ENCODE peak calls at places on chromosomes 7 and 10, in six cellular contexts. One of them, this sample, is unnamed.

GRCh38 chr7:138595454-138595853 is 105.7 kb downstream of the SVOPL start:
- DNase-seq in GM20000: no peak
- DNase-seq in fibroblast of mammary gland: no peak
- DNase-seq in OCI-LY7: no peak
- DNase-seq in B cell: no peak
- DNase-seq in dorsolateral prefrontal cortex: no peak
- DNase-seq in this sample: no peak

GRCh38 chr7:154627571-154628290 is 375.2 kb downstream of the PAXIP1 start:
- DNase-seq in fibroblast of mammary gland: no peak
- DNase-seq in dorsolateral prefrontal cortex: no peak
- DNase-seq in B cell: no peak
- DNase-seq in GM20000: no peak
- DNase-seq in OCI-LY7: no peak
- DNase-seq in this sample: no peak

GRCh38 chr7:37289347-37289746 is 159.3 kb downstream of the ELMO1 start:
- DNase-seq in dorsolateral prefrontal cortex: no peak
- DNase-seq in GM20000: no peak
- DNase-seq in fibroblast of mammary gland: no peak
- DNase-seq in OCI-LY7: no peak
- DNase-seq in B cell: no peak
- DNase-seq in this sample: no peak

GRCh38 chr7:101924171-101924570 is 106.7 kb downstream of the CUX1 start:
- DNase-seq in dorsolateral prefrontal cortex: no peak
- DNase-seq in OCI-LY7: no peak
- DNase-seq in GM20000: no peak
- DNase-seq in fibroblast of mammary gland: peak
- DNase-seq in B cell: no peak
- DNase-seq in this sample: peak

GRCh38 chr7:143487566-143487965 is 9.9 kb downstream of the TAS2R41 start:
- DNase-seq in B cell: no peak
- DNase-seq in GM20000: no peak
- DNase-seq in OCI-LY7: no peak
- DNase-seq in fibroblast of mammary gland: peak
- DNase-seq in dorsolateral prefrontal cortex: no peak
- DNase-seq in this sample: no peak

GRCh38 chr10:91381562-91381923 is 28.6 kb upstream of the HECTD2 start:
- DNase-seq in fibroblast of mammary gland: no peak
- DNase-seq in B cell: no peak
- DNase-seq in OCI-LY7: no peak
- DNase-seq in GM20000: no peak
- DNase-seq in dorsolateral prefrontal cortex: no peak
- DNase-seq in this sample: peak

GRCh38 chr10:14009315-14010082 is 321.2 kb downstream of the FRMD4A start:
- DNase-seq in OCI-LY7: no peak
- DNase-seq in B cell: no peak
- DNase-seq in dorsolateral prefrontal cortex: no peak
- DNase-seq in GM20000: peak
- DNase-seq in fibroblast of mammary gland: peak
- DNase-seq in this sample: peak

GRCh38 chr10:95374597-95375209 is 83.9 kb upstream of the PDLIM1 start:
- DNase-seq in OCI-LY7: peak
- DNase-seq in B cell: no peak
- DNase-seq in GM20000: peak
- DNase-seq in dorsolateral prefrontal cortex: peak
- DNase-seq in fibroblast of mammary gland: peak
- DNase-seq in this sample: peak

GRCh38 chr7:3399858-3400257 is 98.8 kb downstream of the SDK1 start:
- DNase-seq in OCI-LY7: peak
- DNase-seq in fibroblast of mammary gland: peak
- DNase-seq in B cell: no peak
- DNase-seq in GM20000: no peak
- DNase-seq in dorsolateral prefrontal cortex: no peak
- DNase-seq in this sample: peak

GRCh38 chr7:35975851-35976454 is 175.1 kb downstream of the SEPTIN7 start:
- DNase-seq in fibroblast of mammary gland: peak
- DNase-seq in GM20000: peak
- DNase-seq in dorsolateral prefrontal cortex: no peak
- DNase-seq in OCI-LY7: peak
- DNase-seq in B cell: peak
- DNase-seq in this sample: peak

GRCh38 chr10:3699896-3700295 is 85.1 kb downstream of the KLF6 start:
- DNase-seq in fibroblast of mammary gland: no peak
- DNase-seq in B cell: no peak
- DNase-seq in GM20000: no peak
- DNase-seq in OCI-LY7: no peak
- DNase-seq in dorsolateral prefrontal cortex: no peak
- DNase-seq in this sample: no peak

GRCh38 chr7:27897001-27897400 is 157.0 kb downstream of the TAX1BP1 start:
- DNase-seq in OCI-LY7: no peak
- DNase-seq in dorsolateral prefrontal cortex: no peak
- DNase-seq in B cell: no peak
- DNase-seq in fibroblast of mammary gland: no peak
- DNase-seq in GM20000: no peak
- DNase-seq in this sample: no peak

GRCh38 chr7:128873234-128873633 is 10.6 kb downstream of the ATP6V1F start:
- DNase-seq in OCI-LY7: no peak
- DNase-seq in fibroblast of mammary gland: no peak
- DNase-seq in GM20000: no peak
- DNase-seq in B cell: no peak
- DNase-seq in dorsolateral prefrontal cortex: no peak
- DNase-seq in this sample: no peak

GRCh38 chr7:56046728-56047445 is 4.4 kb downstream of the PSPH start:
- DNase-seq in GM20000: no peak
- DNase-seq in B cell: no peak
- DNase-seq in dorsolateral prefrontal cortex: no peak
- DNase-seq in OCI-LY7: no peak
- DNase-seq in fibroblast of mammary gland: peak
- DNase-seq in this sample: peak

GRCh38 chr10:8618834-8619233 is 564.3 kb downstream of the GATA3 start:
- DNase-seq in OCI-LY7: no peak
- DNase-seq in dorsolateral prefrontal cortex: no peak
- DNase-seq in GM20000: no peak
- DNase-seq in fibroblast of mammary gland: no peak
- DNase-seq in B cell: no peak
- DNase-seq in this sample: no peak

GRCh38 chr7:69208848-69209247 is 389.4 kb upstream of the AUTS2 start:
- DNase-seq in B cell: peak
- DNase-seq in OCI-LY7: peak
- DNase-seq in fibroblast of mammary gland: no peak
- DNase-seq in GM20000: peak
- DNase-seq in dorsolateral prefrontal cortex: no peak
- DNase-seq in this sample: no peak

GRCh38 chr7:129143724-129144094 is 798 bp upstream of the TSPAN33 start:
- DNase-seq in dorsolateral prefrontal cortex: no peak
- DNase-seq in B cell: no peak
- DNase-seq in GM20000: no peak
- DNase-seq in fibroblast of mammary gland: no peak
- DNase-seq in OCI-LY7: no peak
- DNase-seq in this sample: no peak

GRCh38 chr7:875051-875450 is 1.3 kb upstream of the GET4 start:
- DNase-seq in fibroblast of mammary gland: no peak
- DNase-seq in GM20000: no peak
- DNase-seq in dorsolateral prefrontal cortex: no peak
- DNase-seq in B cell: no peak
- DNase-seq in OCI-LY7: peak
- DNase-seq in this sample: no peak

GRCh38 chr10:47158116-47159071 is 141.6 kb upstream of the GDF10 start:
- DNase-seq in fibroblast of mammary gland: no peak
- DNase-seq in dorsolateral prefrontal cortex: no peak
- DNase-seq in OCI-LY7: no peak
- DNase-seq in B cell: no peak
- DNase-seq in GM20000: no peak
- DNase-seq in this sample: no peak

GRCh38 chr10:32646535-32646934 is 200.6 kb downstream of the CCDC7 start:
- DNase-seq in B cell: no peak
- DNase-seq in GM20000: no peak
- DNase-seq in OCI-LY7: no peak
- DNase-seq in dorsolateral prefrontal cortex: no peak
- DNase-seq in fibroblast of mammary gland: no peak
- DNase-seq in this sample: no peak

DNA sequence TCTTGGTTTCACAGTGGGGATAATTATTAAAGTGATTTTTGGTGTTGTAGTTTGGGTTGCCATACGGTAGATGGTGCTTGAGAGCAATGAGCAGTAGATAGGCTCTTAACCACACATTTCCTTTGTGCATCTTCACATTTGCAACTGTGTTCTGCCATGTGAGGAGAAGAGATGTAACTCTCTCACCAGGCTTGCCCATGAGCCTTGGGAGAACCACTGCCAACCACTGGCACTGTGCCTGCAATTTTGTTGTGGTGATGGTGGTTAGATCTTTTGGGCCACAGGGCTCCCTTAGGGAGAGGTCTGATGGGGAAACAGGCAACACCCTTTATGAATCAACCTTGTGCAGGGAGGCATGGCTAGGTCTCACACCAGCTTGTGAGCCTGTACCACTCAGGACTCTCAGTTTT is 204.3 kb downstream of the CCDC7 start:
- DNase-seq in dorsolateral prefrontal cortex: no peak
- DNase-seq in GM20000: peak
- DNase-seq in OCI-LY7: no peak
- DNase-seq in fibroblast of mammary gland: peak
- DNase-seq in B cell: no peak
- DNase-seq in this sample: peak
- TF ChIP-seq CTCF in dorsolateral prefrontal cortex: no peak
- TF ChIP-seq CTCF in GM20000: peak
- TF ChIP-seq CTCF in OCI-LY7: no peak
- TF ChIP-seq CTCF in fibroblast of mammary gland: no peak
- TF ChIP-seq CTCF in B cell: no peak
- TF ChIP-seq CTCF in this sample: no peak

GRCh38 chr10:61662794-61663259 is at the start of gene CABCOCO1:
- DNase-seq in GM20000: no peak
- DNase-seq in dorsolateral prefrontal cortex: peak
- DNase-seq in fibroblast of mammary gland: peak
- DNase-seq in OCI-LY7: no peak
- DNase-seq in B cell: no peak
- DNase-seq in this sample: peak
- TF ChIP-seq CTCF in GM20000: no peak
- TF ChIP-seq CTCF in dorsolateral prefrontal cortex: peak
- TF ChIP-seq CTCF in fibroblast of mammary gland: no peak
- TF ChIP-seq CTCF in OCI-LY7: no peak
- TF ChIP-seq CTCF in B cell: no peak
- TF ChIP-seq CTCF in this sample: peak

GRCh38 chr7:157297071-157297638 is 39.6 kb upstream of the DNAJB6 start:
- DNase-seq in fibroblast of mammary gland: no peak
- DNase-seq in OCI-LY7: no peak
- DNase-seq in B cell: no peak
- DNase-seq in GM20000: no peak
- DNase-seq in dorsolateral prefrontal cortex: no peak
- DNase-seq in this sample: no peak

GRCh38 chr7:157302314-157302711 is 34.5 kb upstream of the DNAJB6 start:
- DNase-seq in fibroblast of mammary gland: no peak
- DNase-seq in GM20000: peak
- DNase-seq in OCI-LY7: peak
- DNase-seq in B cell: peak
- DNase-seq in dorsolateral prefrontal cortex: no peak
- DNase-seq in this sample: no peak

GRCh38 chr7:157299317-157299612 is 37.5 kb upstream of the DNAJB6 start:
- DNase-seq in fibroblast of mammary gland: no peak
- DNase-seq in B cell: no peak
- DNase-seq in OCI-LY7: no peak
- DNase-seq in GM20000: no peak
- DNase-seq in dorsolateral prefrontal cortex: no peak
- DNase-seq in this sample: no peak

GRCh38 chr7:157300406-157300770 is 36.4 kb upstream of the DNAJB6 start:
- DNase-seq in OCI-LY7: no peak
- DNase-seq in B cell: no peak
- DNase-seq in GM20000: no peak
- DNase-seq in fibroblast of mammary gland: no peak
- DNase-seq in dorsolateral prefrontal cortex: no peak
- DNase-seq in this sample: no peak

DNA sequence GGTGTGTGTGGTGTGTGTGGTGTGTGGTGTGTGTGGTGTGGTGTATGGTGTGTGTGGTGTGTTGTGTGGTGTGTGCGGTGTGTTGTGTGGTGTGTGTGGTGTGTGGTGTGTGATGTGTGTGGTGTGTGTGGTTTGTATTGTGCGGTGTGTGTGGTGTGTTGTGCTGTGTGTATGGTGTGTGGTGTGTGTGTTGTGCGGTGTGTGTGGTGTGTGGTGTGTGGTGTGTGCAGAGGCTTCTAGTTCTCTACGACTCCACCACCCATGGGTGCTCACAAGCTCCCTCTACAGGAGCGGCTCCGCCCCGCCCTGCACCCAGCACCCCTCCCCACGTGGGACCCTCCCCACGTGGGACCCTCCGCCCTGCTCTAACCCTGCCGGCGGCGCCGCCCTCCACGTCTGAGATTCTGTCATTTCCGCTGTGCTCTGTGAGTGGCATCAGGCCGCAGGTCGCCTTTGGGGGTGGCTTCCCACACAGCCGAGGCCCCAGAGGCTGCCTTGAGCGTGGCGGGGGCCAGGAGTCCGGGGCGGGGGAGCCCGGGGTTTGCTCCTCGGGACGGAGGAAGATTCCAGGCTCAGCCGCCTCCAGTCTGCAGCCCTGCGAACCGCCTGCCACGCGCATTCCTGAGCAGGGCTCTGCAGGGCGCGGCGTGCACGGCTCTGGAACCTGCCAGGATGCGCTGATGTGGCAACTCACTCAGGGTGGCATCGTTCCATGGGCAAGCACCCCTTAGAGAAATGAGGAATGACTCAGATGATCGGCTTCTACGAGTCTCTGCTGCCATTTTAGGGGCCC is 37.0 kb upstream of the DNAJB6 start:
- DNase-seq in fibroblast of mammary gland: peak
- DNase-seq in GM20000: no peak
- DNase-seq in B cell: no peak
- DNase-seq in dorsolateral prefrontal cortex: no peak
- DNase-seq in OCI-LY7: no peak
- DNase-seq in this sample: no peak
- TF ChIP-seq CTCF in fibroblast of mammary gland: peak
- TF ChIP-seq CTCF in GM20000: no peak
- TF ChIP-seq CTCF in B cell: no peak
- TF ChIP-seq CTCF in dorsolateral prefrontal cortex: no peak
- TF ChIP-seq CTCF in OCI-LY7: peak
- TF ChIP-seq CTCF in this sample: no peak

DNA sequence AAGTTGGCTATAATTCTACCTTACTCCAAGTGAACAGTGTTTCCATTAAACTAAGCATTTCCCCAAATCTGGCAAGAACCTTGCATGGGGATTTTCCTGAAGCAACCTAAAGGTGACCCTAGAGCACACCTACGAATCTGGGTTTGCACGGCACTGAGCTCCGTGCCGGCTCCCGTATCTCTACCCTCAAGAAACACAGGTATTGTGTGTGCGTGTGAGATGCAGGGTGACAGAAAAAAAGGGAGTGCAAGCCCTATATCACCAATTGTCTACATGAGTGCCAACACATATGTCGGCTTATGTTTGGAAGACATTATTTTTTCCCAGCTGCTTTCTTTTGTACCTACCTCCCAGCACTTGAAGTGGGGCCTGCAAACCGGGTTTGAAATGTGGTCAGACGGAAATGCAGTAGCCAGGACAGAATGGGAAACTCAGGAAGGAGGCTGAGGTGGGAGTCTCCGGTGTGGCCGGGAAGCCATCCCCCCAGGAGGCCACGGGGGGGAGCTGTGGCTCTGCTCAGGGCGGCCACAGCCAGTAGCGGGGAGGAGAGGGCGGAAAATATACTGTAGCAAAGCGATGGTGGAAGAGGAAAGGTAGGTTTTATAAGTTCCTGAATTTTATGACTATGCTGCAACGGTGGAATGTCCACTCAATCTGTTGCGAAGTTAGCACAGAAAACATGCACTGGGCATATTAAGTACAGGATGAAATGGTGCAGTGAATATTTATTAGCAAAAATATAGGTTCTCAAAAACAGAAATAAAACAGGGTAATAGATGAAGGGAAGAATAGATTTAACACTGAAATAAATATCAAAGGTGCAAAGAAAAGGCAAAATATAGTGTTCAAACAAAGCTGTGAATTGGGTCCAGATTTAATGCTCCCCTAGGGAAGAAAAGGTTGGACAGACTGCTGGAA is 435.5 kb upstream of the MGMT start:
- DNase-seq in OCI-LY7: peak
- DNase-seq in dorsolateral prefrontal cortex: no peak
- DNase-seq in GM20000: peak
- DNase-seq in fibroblast of mammary gland: peak
- DNase-seq in B cell: no peak
- DNase-seq in this sample: peak
- TF ChIP-seq CTCF in OCI-LY7: peak
- TF ChIP-seq CTCF in dorsolateral prefrontal cortex: peak
- TF ChIP-seq CTCF in GM20000: peak
- TF ChIP-seq CTCF in fibroblast of mammary gland: peak
- TF ChIP-seq CTCF in B cell: peak
- TF ChIP-seq CTCF in this sample: peak